ENCODE peak calls at places on chromosomes 7 and 10, in four cellular contexts. G is M059J, O is T-helper 9 cell, Q is left lung. W is an unnamed sample.

GRCh38 chr10:85995791-85996190 is 370.8 kb downstream of the GRID1 start:
- DNase-seq in G (peak; percentile 18), O (no peak), Q (no peak), W (no peak)

GRCh38 chr10:124827474-124827873 is 25.9 kb downstream of the ABRAXAS2 start:
- DNase-seq in G (peak; percentile 2), O (no peak), Q (no peak), W (no peak)

GRCh38 chr10:49666054-49666453 is 13.4 kb upstream of the C10orf53 start:
- DNase-seq in G (no peak), O (no peak), Q (no peak), W (no peak)

GRCh38 chr7:103142494-103142893 is 6.4 kb downstream of the NAPEPLD start:
- DNase-seq in G (no peak), O (no peak), Q (no peak), W (no peak)

GRCh38 chr7:157690058-157690832 is 353.4 kb downstream of the DNAJB6 start:
- DNase-seq in G (no peak), O (no peak), Q (peak; percentile 69), W (no peak)

GRCh38 chr7:104862719-104863118 is 151.3 kb upstream of the KMT2E start:
- DNase-seq in G (no peak), O (no peak), Q (no peak), W (peak; percentile 63)

GRCh38 chr7:139860090-139860773 is 31.2 kb downstream of the TBXAS1 start:
- DNase-seq in G (no peak), O (no peak), Q (peak; percentile 89), W (no peak)

GRCh38 chr7:24922099-24922773 is 57.7 kb downstream of the OSBPL3 start:
- DNase-seq in G (peak; percentile 27), O (no peak), Q (no peak), W (peak; percentile 67)

GRCh38 chr7:151875862-151876111 is 1.1 kb downstream of the PRKAG2 start:
- DNase-seq in G (peak; percentile 31), O (peak; percentile 59), Q (no peak), W (peak; percentile 71)

GRCh38 chr7:153084283-153084682 is 324.7 kb downstream of the ACTR3B start:
- DNase-seq in G (no peak), O (no peak), Q (no peak), W (no peak)

GRCh38 chr10:58599927-58600553 is 87.4 kb downstream of the BICC1 start:
- DNase-seq in G (no peak), O (no peak), Q (no peak), W (no peak)

GRCh38 chr7:6242561-6242960 is 29.9 kb downstream of the CYTH3 start:
- DNase-seq in G (no peak), O (no peak), Q (no peak), W (no peak)

GRCh38 chr10:78053201-78053868 is 19.7 kb downstream of the RPS24 start:
- DNase-seq in G (peak; percentile 87), O (no peak), Q (no peak), W (peak; percentile 65)

GRCh38 chr7:23058412-23059096 is 44.6 kb upstream of the HYCC1 start:
- DNase-seq in G (no peak), O (no peak), Q (no peak), W (no peak)

GRCh38 chr7:135801045-135801693 is 52.6 kb upstream of the FAM180A start:
- DNase-seq in G (peak; percentile 72), O (no peak), Q (no peak), W (peak; percentile 46)

GRCh38 chr10:77889277-77889903 is 37.2 kb downstream of the DLG5 start:
- DNase-seq in G (peak; percentile 45), O (no peak), Q (no peak), W (no peak)

GRCh38 chr10:119104653-119105024 is 726 bp downstream of the DENND10 start:
- DNase-seq in G (no peak), O (peak; percentile 6), Q (no peak), W (no peak)

GRCh38 chr7:24706211-24707165 is 50.8 kb downstream of the GSDME start:
- DNase-seq in G (no peak), O (no peak), Q (peak; percentile 73), W (no peak)

GRCh38 chr7:50962281-50962883 is 179.7 kb upstream of the GRB10 start:
- DNase-seq in G (peak; percentile 52), O (no peak), Q (no peak), W (peak; percentile 78)

GRCh38 chr10:50658165-50658564 is 34.4 kb upstream of the SGMS1 start:
- DNase-seq in G (no peak), O (no peak), Q (no peak), W (no peak)

GRCh38 chr10:13993634-13994033 is 337.1 kb downstream of the FRMD4A start:
- DNase-seq in G (no peak), O (no peak), Q (no peak), W (no peak)

GRCh38 chr10:58517071-58517470 is 4.4 kb downstream of the BICC1 start:
- DNase-seq in G (peak; percentile 32), O (no peak), Q (no peak), W (no peak)

GRCh38 chr7:138645284-138645683 is 55.9 kb downstream of the SVOPL start:
- DNase-seq in G (no peak), O (no peak), Q (no peak), W (no peak)

GRCh38 chr10:58360412-58361004 is 24.7 kb upstream of the TFAM start:
- DNase-seq in G (peak; percentile 75), O (no peak), Q (no peak), W (peak; percentile 15)

GRCh38 chr10:119962837-119963236 is 70.3 kb downstream of the SEC23IP start:
- DNase-seq in G (no peak), O (no peak), Q (no peak), W (no peak)

GRCh38 chr7:134480730-134481129 is 21.8 kb upstream of the AKR1B1 start:
- DNase-seq in G (peak; percentile 89), O (no peak), Q (no peak), W (peak; percentile 83)

GRCh38 chr10:117476716-117477115 is 65.8 kb upstream of the EMX2 start:
- DNase-seq in G (no peak), O (no peak), Q (no peak), W (no peak)

GRCh38 chr10:127195571-127196226 is 692 bp downstream of the INSYN2A start:
- DNase-seq in G (peak; percentile 20), O (no peak), Q (no peak), W (peak; percentile 13)

GRCh38 chr7:74606101-74606908 is 51.2 kb upstream of the GTF2I start:
- DNase-seq in G (peak; percentile 75), O (peak; percentile 13), Q (peak; percentile 91), W (peak; percentile 74)

GRCh38 chr10:103816431-103816830 is 38.9 kb downstream of the SH3PXD2A start:
- DNase-seq in G (peak; percentile 63), O (no peak), Q (no peak), W (no peak)

GRCh38 chr7:128221929-128222403 is 19.1 kb upstream of the LEP start:
- DNase-seq in G (peak; percentile 88), O (no peak), Q (no peak), W (peak; percentile 88)

GRCh38 chr7:99827040-99827778 is 604 bp upstream of the CYP3A43 start:
- DNase-seq in G (no peak), O (no peak), Q (no peak), W (no peak)

GRCh38 chr10:132144086-132144485 is 42.7 kb upstream of the DPYSL4 start:
- DNase-seq in G (no peak), O (no peak), Q (peak; percentile 63), W (no peak)

GRCh38 chr10:75740541-75740940 is 309.1 kb downstream of the LRMDA start:
- DNase-seq in G (no peak), O (no peak), Q (no peak), W (no peak)

GRCh38 chr10:73398024-73398423 is 15.8 kb downstream of the ANXA7 start:
- DNase-seq in G (no peak), O (no peak), Q (no peak), W (no peak)

GRCh38 chr7:67392596-67393438 is 396.2 kb downstream of the TYW1 start:
- DNase-seq in G (no peak), O (no peak), Q (no peak), W (no peak)

GRCh38 chr7:150974468-150975391 is 3.4 kb downstream of the KCNH2 start:
- DNase-seq in G (peak; percentile 36), O (peak; percentile 81), Q (peak; percentile 86), W (peak; percentile 66)

GRCh38 chr10:5710854-5711253 is 26.2 kb downstream of the TASOR2 start:
- DNase-seq in G (no peak), O (no peak), Q (no peak), W (no peak)

W was measured in Daoy.